ENCODE peak calls at places on chromosomes 2 and 18, in six cellular contexts. U is CD8-positive, alpha-beta T cell; L is epithelial cell of esophagus; G is upper lobe of left lung; X is GM13976; V is AG09319. F is an unnamed sample.

GRCh38 chr2:174183076-174183475 is 65.3 kb downstream of the OLA1 start:
- DNase-seq in X (no peak), G (no peak), V (no peak), L (no peak), U (no peak), F (no peak)

GRCh38 chr18:12429556-12429955 is 21.8 kb downstream of the PRELID3A start:
- DNase-seq in G (no peak), U (no peak), V (no peak), X (no peak), L (no peak), F (no peak)

GRCh38 chr2:225422145-225422544 is 22.6 kb downstream of the NYAP2 start:
- DNase-seq in U (no peak), X (no peak), V (no peak), L (no peak), G (no peak), F (no peak)

GRCh38 chr2:46563110-46563731 is 83.9 kb downstream of the TMEM247 start:
- DNase-seq in V (no peak), G (no peak), X (no peak), U (no peak), L (no peak), F (no peak)

GRCh38 chr2:96175951-96176350 is 30.7 kb upstream of the DUSP2 start:
- DNase-seq in G (no peak), X (peak; percentile 23), V (no peak), L (peak; percentile 10), U (no peak), F (no peak)

GRCh38 chr18:50338122-50338521 is 36.7 kb upstream of the SKA1 start:
- DNase-seq in X (no peak), U (no peak), L (no peak), G (no peak), V (no peak), F (no peak)

GRCh38 chr2:105652014-105652796 is 92.5 kb upstream of the NCK2 start:
- DNase-seq in X (no peak), L (no peak), V (no peak), U (no peak), G (no peak), F (no peak)

GRCh38 chr18:10437837-10438236 is 16.6 kb upstream of the APCDD1 start:
- DNase-seq in G (no peak), U (no peak), X (no peak), V (no peak), L (no peak), F (no peak)

GRCh38 chr2:74079522-74080341 is 68.0 kb downstream of the BOLA3 start:
- DNase-seq in V (no peak), X (peak; percentile 85), G (no peak), L (no peak), U (no peak), F (no peak)

GRCh38 chr18:50507120-50507590 is 52.7 kb upstream of the MAPK4 start:
- DNase-seq in L (peak; percentile 57), G (peak; percentile 25), U (no peak), V (no peak), X (peak; percentile 23), F (no peak)

GRCh38 chr18:48300463-48300961 is 108.7 kb downstream of the ZBTB7C start:
- DNase-seq in X (no peak), U (no peak), L (peak; percentile 43), V (no peak), G (peak; percentile 49), F (no peak)

GRCh38 chr2:240140511-240140910 is at the start of gene OTOS:
- DNase-seq in L (no peak), V (no peak), X (no peak), U (no peak), G (no peak), F (no peak)

GRCh38 chr2:59584958-59585357 is 968.5 kb downstream of the BCL11A start:
- DNase-seq in X (no peak), G (no peak), V (no peak), U (no peak), L (peak; percentile 9), F (no peak)

GRCh38 chr18:79933765-79934164 is 17.7 kb downstream of the SLC66A2 start:
- DNase-seq in G (peak; percentile 19), U (no peak), X (no peak), V (no peak), L (no peak), F (peak; percentile 63)

GRCh38 chr2:9646631-9647030 is 15.8 kb upstream of the YWHAQ start:
- DNase-seq in X (no peak), L (no peak), V (no peak), U (no peak), G (no peak), F (no peak)

GRCh38 chr2:229314117-229314516 is 43.0 kb upstream of the PID1 start:
- DNase-seq in X (no peak), G (no peak), V (no peak), U (no peak), L (no peak), F (no peak)

GRCh38 chr18:55509631-55510372 is 78.2 kb downstream of the TCF4 start:
- DNase-seq in L (peak; percentile 66), G (no peak), V (no peak), U (no peak), X (peak; percentile 37), F (no peak)

DNA sequence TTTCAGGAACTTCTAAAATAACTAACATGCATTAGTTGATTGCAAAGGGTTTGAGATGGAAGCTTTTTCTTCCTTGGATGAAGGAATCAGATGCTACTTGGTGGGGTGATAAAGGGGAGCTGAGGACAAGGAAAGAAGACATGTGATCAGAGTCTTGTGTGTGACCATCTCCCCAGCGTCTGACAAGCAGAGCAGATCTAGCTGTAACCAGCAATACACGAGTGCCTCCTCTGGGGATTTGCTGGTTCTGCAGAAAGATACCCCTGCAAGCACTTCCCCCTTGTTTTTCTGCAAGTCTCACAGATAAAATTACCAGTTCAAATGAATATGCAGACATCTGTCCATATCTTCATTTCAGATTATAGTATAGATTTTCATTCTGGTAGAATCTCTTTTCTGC is 2.7 kb downstream of the CDH7 start:
- DNase-seq in U (no peak), G (no peak), X (peak; percentile 26), V (no peak), L (peak; percentile 50), F (no peak)
- TF ChIP-seq CTCF in U (no peak), G (no peak), X (peak; percentile 18), V (no peak), L (peak; percentile 64), F (peak; percentile 80)

GRCh38 chr2:101833890-101834523 is 136.5 kb downstream of the MAP4K4 start:
- DNase-seq in X (no peak), U (no peak), V (no peak), G (no peak), L (no peak), F (no peak)

GRCh38 chr2:101830555-101830954 is 133.0 kb downstream of the MAP4K4 start:
- DNase-seq in G (no peak), X (no peak), V (no peak), L (peak; percentile 41), U (no peak), F (no peak)

GRCh38 chr2:101831351-101831865 is 133.9 kb downstream of the MAP4K4 start:
- DNase-seq in G (peak; percentile 72), L (peak; percentile 74), X (peak; percentile 57), V (no peak), U (peak; percentile 64), F (no peak)

GRCh38 chr2:101830146-101830545 is 132.6 kb downstream of the MAP4K4 start:
- DNase-seq in L (no peak), V (no peak), X (no peak), G (no peak), U (no peak), F (no peak)

DNA sequence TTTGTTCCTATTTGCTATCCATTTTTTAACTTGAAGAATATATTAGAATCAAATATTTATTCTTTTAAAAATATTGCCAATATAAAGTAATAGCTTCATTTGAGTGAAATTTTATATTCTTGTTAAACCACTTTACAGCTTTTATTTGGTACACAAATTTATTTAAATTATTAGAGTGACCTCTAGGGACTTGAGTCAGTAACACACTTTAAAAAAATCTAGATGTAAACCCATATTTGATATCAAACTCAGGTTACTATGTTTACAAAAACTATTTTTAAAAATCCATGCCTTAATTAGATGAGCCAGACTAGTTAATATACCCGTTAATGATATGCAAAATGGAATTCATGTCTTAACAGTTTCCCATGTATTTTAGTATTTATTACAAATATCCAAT is 134.6 kb downstream of the MAP4K4 start:
- DNase-seq in L (no peak), V (no peak), U (no peak), X (no peak), G (no peak), F (no peak)
- TF ChIP-seq CTCF in L (no peak), V (peak; percentile 25), U (peak; percentile 50), X (no peak), G (no peak), F (peak; percentile 69)

GRCh38 chr2:54538537-54538936 is 82.4 kb downstream of the SPTBN1 start:
- DNase-seq in U (no peak), L (no peak), V (no peak), X (no peak), G (no peak), F (no peak)
- TF ChIP-seq CTCF in U (no peak), L (no peak), V (no peak), X (no peak), G (no peak), F (no peak)

GRCh38 chr2:152646264-152646663 is 71.0 kb downstream of the PRPF40A start:
- DNase-seq in U (no peak), L (peak; percentile 47), G (no peak), X (no peak), V (no peak), F (no peak)

GRCh38 chr2:152647417-152648010 is 69.7 kb downstream of the PRPF40A start:
- DNase-seq in L (no peak), X (no peak), U (no peak), V (no peak), G (peak; percentile 56), F (no peak)

GRCh38 chr2:152649997-152650396 is 67.3 kb downstream of the PRPF40A start:
- DNase-seq in U (no peak), L (no peak), G (no peak), X (no peak), V (no peak), F (no peak)

GRCh38 chr2:152646775-152647174 is 70.5 kb downstream of the PRPF40A start:
- DNase-seq in U (no peak), X (no peak), V (no peak), G (no peak), L (peak; percentile 92), F (no peak)

GRCh38 chr2:152648336-152648735 is 68.9 kb downstream of the PRPF40A start:
- DNase-seq in U (no peak), X (no peak), V (no peak), L (peak; percentile 21), G (no peak), F (no peak)
- TF ChIP-seq CTCF in U (no peak), X (no peak), V (peak; percentile 16), L (peak; percentile 20), G (no peak), F (peak; percentile 66)

GRCh38 chr18:45402485-45403056 is 212.7 kb upstream of the SLC14A2 start:
- DNase-seq in V (no peak), U (no peak), G (no peak), X (no peak), L (peak; percentile 96), F (no peak)
- TF ChIP-seq CTCF in V (no peak), U (no peak), G (no peak), X (no peak), L (no peak), F (no peak)

DNA sequence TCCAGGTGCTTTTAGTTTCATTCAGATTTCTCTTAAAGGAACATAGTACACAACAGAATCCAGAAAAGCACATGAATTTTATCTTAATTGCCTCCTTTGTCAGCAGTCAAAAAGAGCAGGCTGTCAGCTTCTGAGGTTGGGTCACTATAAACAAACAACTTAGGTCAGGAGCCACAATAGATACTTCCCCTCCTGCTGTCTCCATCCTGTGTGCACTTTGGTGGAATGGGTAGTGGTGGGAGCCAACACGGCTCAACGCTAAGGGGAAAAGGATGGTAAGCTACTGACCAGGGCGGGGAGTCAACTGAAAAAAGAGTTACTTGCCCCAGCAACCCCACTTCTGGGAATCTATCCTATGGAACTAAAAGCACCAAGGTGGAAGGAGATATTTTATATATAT is 121.9 kb downstream of the PAX3 start:
- DNase-seq in U (no peak), G (no peak), V (no peak), L (no peak), X (no peak), F (no peak)
- TF ChIP-seq CTCF in U (no peak), G (no peak), V (no peak), L (no peak), X (no peak), F (no peak)